ENCODE peak calls at places on chromosomes 6 and 20, in five cellular contexts. Y, R, U, J and A are unnamed samples.

GRCh38 chr20:54086444-54087134 is 16.2 kb upstream of the BCAS1 start:
- DNase-seq in Y (no peak), R (no peak), U (no peak), J (no peak), A (no peak)

GRCh38 chr20:33685328-33686007 is 717 bp downstream of the E2F1 start:
- DNase-seq in Y (peak; percentile 72), R (no peak), U (no peak), J (no peak), A (peak; percentile 11)

GRCh38 chr6:151167034-151167433 is 72.7 kb upstream of the AKAP12 start:
- DNase-seq in Y (no peak), R (no peak), U (no peak), J (no peak), A (no peak)

GRCh38 chr20:44070139-44070900 is 116.7 kb downstream of the JPH2 start:
- DNase-seq in Y (no peak), R (no peak), U (no peak), J (peak; percentile 4), A (no peak)

GRCh38 chr6:10407674-10408054 is 7.2 kb downstream of the TFAP2A start:
- DNase-seq in Y (no peak), R (no peak), U (no peak), J (no peak), A (no peak)

GRCh38 chr6:2434911-2435310 is 189.5 kb upstream of the GMDS start:
- DNase-seq in Y (no peak), R (no peak), U (no peak), J (no peak), A (no peak)

GRCh38 chr6:3124667-3125066 is 6.2 kb downstream of the BPHL start:
- DNase-seq in Y (no peak), R (no peak), U (no peak), J (no peak), A (peak; percentile 21)

GRCh38 chr20:32333988-32334885 is 23.9 kb upstream of the ASXL1 start:
- DNase-seq in Y (peak; percentile 80), R (no peak), U (peak; percentile 71), J (peak; percentile 40), A (peak; percentile 72)

GRCh38 chr6:107618672-107619071 is 128.8 kb downstream of the SOBP start:
- DNase-seq in Y (peak; percentile 20), R (no peak), U (no peak), J (no peak), A (no peak)

GRCh38 chr6:1054653-1055014 is 257.3 kb upstream of the FOXQ1 start:
- DNase-seq in Y (no peak), R (no peak), U (no peak), J (no peak), A (no peak)

GRCh38 chr20:45080867-45081616 is 19.9 kb downstream of the KCNS1 start:
- DNase-seq in Y (no peak), R (no peak), U (no peak), J (no peak), A (no peak)

GRCh38 chr20:10798811-10799210 is 125.0 kb upstream of the JAG1 start:
- DNase-seq in Y (no peak), R (no peak), U (no peak), J (no peak), A (no peak)

GRCh38 chr6:138013949-138014348 is 93.3 kb downstream of the PERP start:
- DNase-seq in Y (no peak), R (no peak), U (no peak), J (peak; percentile 35), A (no peak)

GRCh38 chr20:47334022-47334551 is 22.4 kb downstream of the ZMYND8 start:
- DNase-seq in Y (peak; percentile 47), R (no peak), U (peak; percentile 51), J (peak; percentile 77), A (no peak)

GRCh38 chr6:157994126-157994795 is 12.6 kb downstream of the SYNJ2 start:
- DNase-seq in Y (no peak), R (no peak), U (no peak), J (no peak), A (no peak)

GRCh38 chr20:60694763-60695162 is 557.3 kb upstream of the CDH4 start:
- DNase-seq in Y (no peak), R (no peak), U (no peak), J (no peak), A (no peak)

GRCh38 chr20:38338849-38339520 is 7.3 kb upstream of the LBP start:
- DNase-seq in Y (no peak), R (no peak), U (no peak), J (no peak), A (no peak)

GRCh38 chr6:14759976-14760672 is 485.7 kb upstream of the JARID2 start:
- DNase-seq in Y (peak; percentile 29), R (no peak), U (no peak), J (no peak), A (no peak)

GRCh38 chr20:8670900-8671229 is 398.0 kb upstream of the PLCB4 start:
- DNase-seq in Y (no peak), R (no peak), U (no peak), J (no peak), A (no peak)

GRCh38 chr6:70980800-70981199 is 23.9 kb upstream of the B3GAT2 start:
- DNase-seq in Y (no peak), R (no peak), U (no peak), J (no peak), A (no peak)

GRCh38 chr6:47438481-47439347 is 38.9 kb upstream of the CD2AP start:
- DNase-seq in Y (no peak), R (no peak), U (peak; percentile 45), J (no peak), A (peak; percentile 4)

GRCh38 chr6:129490551-129491245 is 219.3 kb downstream of the ARHGAP18 start:
- DNase-seq in Y (peak; percentile 15), R (no peak), U (peak; percentile 56), J (peak; percentile 66), A (no peak)

GRCh38 chr20:19749537-19749936 is 8.5 kb upstream of the RIN2 start:
- DNase-seq in Y (no peak), R (no peak), U (no peak), J (no peak), A (no peak)

GRCh38 chr6:156948807-156949206 is 171.6 kb downstream of the ARID1B start:
- DNase-seq in Y (no peak), R (no peak), U (no peak), J (no peak), A (no peak)

GRCh38 chr6:166608819-166609218 is 18.2 kb downstream of the RPS6KA2 start:
- DNase-seq in Y (peak; percentile 26), R (no peak), U (no peak), J (no peak), A (no peak)

GRCh38 chr6:131164506-131164905 is 29.2 kb downstream of the AKAP7 start:
- DNase-seq in Y (no peak), R (no peak), U (no peak), J (no peak), A (no peak)

GRCh38 chr6:148969679-148970078 is 222.8 kb downstream of the UST start:
- DNase-seq in Y (peak; percentile 39), R (no peak), U (peak; percentile 13), J (peak; percentile 50), A (no peak)

GRCh38 chr6:92810913-92811312 is 608.4 kb downstream of the EPHA7 start:
- DNase-seq in Y (no peak), R (no peak), U (peak; percentile 27), J (no peak), A (peak; percentile 34)

GRCh38 chr20:21393142-21393541 is 4.2 kb downstream of the NKX2-4 start:
- DNase-seq in Y (no peak), R (no peak), U (no peak), J (no peak), A (no peak)

GRCh38 chr6:147382945-147383554 is 125.4 kb upstream of the SAMD5 start:
- DNase-seq in Y (no peak), R (no peak), U (no peak), J (no peak), A (no peak)

GRCh38 chr20:38249536-38250310 is 10.8 kb downstream of the KIAA1755 start:
- DNase-seq in Y (no peak), R (no peak), U (no peak), J (no peak), A (no peak)

GRCh38 chr6:29011276-29011734 is 6.2 kb upstream of the ZNF311 start:
- DNase-seq in Y (peak; percentile 19), R (no peak), U (peak; percentile 37), J (no peak), A (peak; percentile 23)

GRCh38 chr6:159359581-159360264 is 190.5 kb downstream of the FNDC1 start:
- DNase-seq in Y (no peak), R (no peak), U (no peak), J (no peak), A (no peak)

DNA sequence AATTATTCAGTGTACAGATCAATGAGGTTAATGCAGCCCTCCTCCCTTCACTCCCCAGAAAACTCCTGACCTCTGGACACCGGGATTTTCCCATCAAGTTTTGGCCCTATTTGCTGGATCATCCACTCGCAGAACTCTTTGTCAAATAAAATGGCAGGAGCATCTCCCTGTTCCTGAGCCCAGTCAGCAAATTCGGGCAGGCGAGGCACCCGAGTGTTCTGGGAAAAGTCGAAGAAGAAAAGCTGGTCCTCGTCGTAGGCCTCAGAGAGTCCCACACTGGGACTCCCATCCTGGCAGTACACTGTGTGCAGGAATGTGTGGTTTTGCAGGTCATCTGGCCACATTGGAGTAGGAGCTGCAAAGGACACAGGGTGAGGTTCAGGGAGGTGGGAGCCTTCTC is 2.4 kb downstream of the HLA-DMA start:
- DNase-seq in Y (no peak), R (no peak), U (no peak), J (no peak), A (no peak)
- TF ChIP-seq CTCF in Y (no peak), R (no peak), U (no peak), J (no peak), A (no peak)

GRCh38 chr6:44041461-44042260 is 85.6 kb downstream of the MRPL14 start:
- DNase-seq in Y (peak; percentile 34), R (no peak), U (peak; percentile 48), J (no peak), A (no peak)
- TF ChIP-seq POLR2A in Y (no peak), R (no peak), U (no peak), J (no peak), A (no peak)

DNA sequence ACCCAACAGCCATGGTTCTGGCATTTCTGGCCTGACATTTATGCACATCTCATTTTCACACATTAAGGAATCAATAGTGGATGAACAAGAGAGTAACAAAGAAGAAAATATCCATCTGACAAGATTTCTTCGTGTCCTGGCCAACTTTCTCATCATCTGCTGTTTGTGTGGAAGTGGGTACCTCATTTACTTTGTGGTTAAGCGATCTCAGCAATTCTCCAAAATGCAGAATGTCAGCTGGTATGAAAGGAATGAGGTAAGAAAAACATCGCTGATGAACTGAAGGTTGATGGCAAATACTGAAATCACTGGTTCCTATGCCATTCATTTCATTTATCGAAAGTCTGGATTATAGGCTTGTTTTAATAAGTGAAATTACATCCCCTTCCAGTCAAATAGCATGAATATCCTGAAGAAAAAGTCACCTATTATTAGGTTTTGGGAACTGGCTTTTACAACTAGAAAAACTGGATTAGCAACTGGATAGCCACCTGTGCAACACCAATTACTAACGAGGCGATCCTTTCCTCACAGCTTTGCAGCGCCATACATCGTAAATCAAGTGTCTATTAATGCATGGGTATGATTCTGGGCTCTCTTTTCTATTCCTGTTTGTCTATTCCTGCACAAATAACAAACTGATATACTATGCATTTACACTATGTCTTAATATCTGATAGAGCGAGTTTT is 50.2 kb upstream of the NOP56 start:
- DNase-seq in Y (no peak), R (no peak), U (no peak), J (no peak), A (no peak)
- H3K4me3 ChIP-seq in Y (no peak overlapping the region), R (no peak overlapping the region), U (no peak overlapping the region), J (no peak overlapping the region), A (no peak overlapping the region)

DNA sequence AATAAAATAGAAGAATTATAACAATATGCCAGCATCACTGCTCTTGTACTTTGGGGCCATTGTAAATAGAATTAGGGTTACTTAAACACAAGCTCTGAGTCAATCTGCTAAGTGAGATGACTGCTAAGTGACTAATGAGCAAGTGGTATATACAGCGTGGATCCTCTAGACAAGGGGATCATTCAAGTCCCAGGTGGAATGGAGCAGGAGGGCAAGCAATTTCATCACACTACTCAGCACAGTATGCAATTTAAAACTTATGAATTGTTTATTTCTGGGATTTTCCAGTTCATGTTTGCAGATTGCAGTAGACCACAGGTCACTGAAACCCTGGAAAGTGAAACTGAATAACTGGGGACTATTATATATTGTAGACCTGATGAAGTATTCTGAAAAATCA is 235.3 kb downstream of the BTBD3 start:
- DNase-seq in Y (no peak), R (no peak), U (no peak), J (no peak), A (no peak)
- TF ChIP-seq CTCF in Y (no peak), R (no peak), U (no peak), J (no peak), A (no peak)